ENCODE peak calls at places on chromosomes 5 and 9, in eight cellular contexts. M is naive thymus-derived CD4-positive, alpha-beta T cell; Z is stimulated activated CD8-positive, alpha-beta memory T cell treated with anti-CD3 and anti-CD28 coated beads, Interleukin-4, amount 100 ng/mL, for 1 hour; J is cardiac septum; P is DMS153; K is choroid plexus epithelial cell; O is posterior cingulate gyrus; G is OCI-M1. F is an unnamed sample.

GRCh38 chr5:115946655-115947054 is 15.6 kb upstream of the LVRN start:
- DNase-seq in M (no peak), Z (no peak), J (no peak), P (no peak), K (peak), O (no peak), G (no peak), F (no peak)

GRCh38 chr5:31478901-31479300 is 53.0 kb downstream of the DROSHA start:
- DNase-seq in M (no peak), Z (no peak), J (no peak), P (no peak), K (peak), O (no peak), G (peak), F (no peak)

GRCh38 chr9:129109504-129109903 is 1.1 kb downstream of the CRAT start:
- DNase-seq in M (peak), Z (no peak), J (no peak), P (no peak), K (no peak), O (peak), G (no peak), F (peak)

GRCh38 chr5:129899454-129899853 is 4.8 kb upstream of the CHSY3 start:
- DNase-seq in M (no peak), Z (no peak), J (no peak), P (no peak), K (peak), O (no peak), G (peak), F (no peak)

GRCh38 chr9:83933804-83934203 is 12.6 kb upstream of the KIF27 start:
- DNase-seq in M (no peak), Z (no peak), J (peak), P (no peak), K (peak), O (no peak), G (no peak), F (no peak)

GRCh38 chr5:9198399-9198798 is 347.5 kb downstream of the SEMA5A start:
- DNase-seq in M (no peak), Z (no peak), J (no peak), P (no peak), K (peak), O (no peak), G (no peak), F (peak)

GRCh38 chr5:179279347-179280094 is 65.7 kb downstream of the ADAMTS2 start:
- DNase-seq in M (no peak), Z (no peak), J (no peak), P (no peak), K (no peak), O (peak), G (no peak), F (no peak)

GRCh38 chr9:110892689-110893088 is 145.6 kb downstream of the LPAR1 start:
- DNase-seq in M (no peak), Z (no peak), J (no peak), P (no peak), K (no peak), O (no peak), G (no peak), F (no peak)

GRCh38 chr5:158133369-158133768 is 274.4 kb upstream of the CLINT1 start:
- DNase-seq in M (no peak), Z (no peak), J (no peak), P (no peak), K (peak), O (no peak), G (no peak), F (no peak)

GRCh38 chr9:90658181-90658580 is 15.6 kb upstream of the DIRAS2 start:
- DNase-seq in M (no peak), Z (no peak), J (no peak), P (no peak), K (no peak), O (no peak), G (no peak), F (no peak)

GRCh38 chr5:123545506-123545905 is 33.5 kb downstream of the CSNK1G3 start:
- DNase-seq in M (peak), Z (no peak), J (no peak), P (no peak), K (peak), O (no peak), G (peak), F (peak)

GRCh38 chr9:134852906-134853654 is 27.5 kb upstream of the FCN2 start:
- DNase-seq in M (no peak), Z (no peak), J (peak), P (no peak), K (no peak), O (peak), G (no peak), F (no peak)

GRCh38 chr5:75622564-75622963 is 11.3 kb downstream of the ANKDD1B start:
- DNase-seq in M (no peak), Z (no peak), J (no peak), P (no peak), K (no peak), O (no peak), G (no peak), F (no peak)

GRCh38 chr5:173901705-173902104 is 13.6 kb downstream of the CPEB4 start:
- DNase-seq in M (no peak), Z (no peak), J (no peak), P (no peak), K (no peak), O (no peak), G (no peak), F (no peak)

F was measured in neural progenitor cell.